ENCODE peak calls at places on chromosomes 4 and X, in five cellular contexts. W, I, A, H and K are unnamed samples.

GRCh38 chr4:59122626-59123025 is 2012.4 kb upstream of the IGFBP7 start:
- DNase-seq in W (no peak), A (no peak), I (no peak), H (no peak), K (no peak)

GRCh38 chr4:34157546-34157945 is 2086.8 kb downstream of the ARAP2 start:
- DNase-seq in I (no peak), A (no peak), W (no peak), H (no peak), K (no peak)

GRCh38 chrX:121496966-121497365 is 449.6 kb downstream of the GLUD2 start:
- DNase-seq in W (no peak), H (no peak), I (no peak), A (no peak), K (no peak)

GRCh38 chr4:8919651-8920288 is 48.1 kb upstream of the HMX1 start:
- DNase-seq in A (peak), I (no peak), H (no peak), W (no peak), K (no peak)

GRCh38 chr4:118139241-118139640 is 105.0 kb downstream of the NDST3 start:
- DNase-seq in A (no peak), I (no peak), W (no peak), H (no peak), K (no peak)

GRCh38 chr4:145446184-145446583 is 35.5 kb upstream of the SMAD1 start:
- DNase-seq in H (no peak), W (no peak), A (no peak), I (no peak), K (no peak)

GRCh38 chr4:184896868-184897715 is 71.3 kb upstream of the ACSL1 start:
- DNase-seq in I (no peak), H (no peak), W (no peak), A (no peak), K (no peak)

GRCh38 chr4:11746734-11747133 is 318.0 kb upstream of the HS3ST1 start:
- DNase-seq in I (no peak), H (no peak), W (no peak), A (no peak), K (no peak)

GRCh38 chr4:153931804-153932203 is 142.9 kb upstream of the SFRP2 start:
- DNase-seq in I (no peak), W (peak), H (no peak), A (no peak), K (no peak)

GRCh38 chrX:77167993-77168392 is 279.2 kb upstream of the FGF16 start:
- DNase-seq in W (no peak), A (no peak), I (no peak), H (no peak), K (no peak)

GRCh38 chrX:56728752-56729151 is 291 bp upstream of the NBDY start:
- DNase-seq in A (no peak), I (no peak), H (peak), W (peak), K (no peak)

GRCh38 chr4:150348079-150348478 is 233.9 kb upstream of the MAB21L2 start:
- DNase-seq in W (peak), A (no peak), H (no peak), I (no peak), K (no peak)

GRCh38 chr4:173526034-173526482 is 4.0 kb downstream of the HAND2 start:
- DNase-seq in I (no peak), H (no peak), W (no peak), A (no peak), K (peak)

GRCh38 chr4:138301536-138301935 is 59.4 kb upstream of the SLC7A11 start:
- DNase-seq in H (no peak), W (no peak), I (no peak), A (no peak), K (no peak)

GRCh38 chr4:184762100-184762499 is 28.2 kb upstream of the CENPU start:
- DNase-seq in W (no peak), A (no peak), I (no peak), H (peak), K (no peak)

GRCh38 chr4:147388016-147388415 is 92.9 kb upstream of the EDNRA start:
- DNase-seq in I (no peak), W (no peak), H (no peak), A (no peak), K (no peak)

GRCh38 chr4:70589785-70590184 is 2.3 kb upstream of the AMBN start:
- DNase-seq in W (no peak), H (no peak), A (no peak), I (no peak), K (no peak)

GRCh38 chrX:39679497-39680157 is 418.1 kb downstream of the BCOR start:
- DNase-seq in I (no peak), H (no peak), W (no peak), A (no peak), K (no peak)

GRCh38 chr4:44446801-44447562 is 1.6 kb downstream of the KCTD8 start:
- DNase-seq in H (no peak), W (no peak), A (no peak), I (no peak), K (no peak)

GRCh38 chr4:141807073-141807472 is 170.7 kb downstream of the IL15 start:
- DNase-seq in A (no peak), W (no peak), I (no peak), H (no peak), K (no peak)